ENCODE peak calls at places on chromosomes 1 and 21, in four cellular contexts. D is T47D; P is stimulated activated CD8-positive, alpha-beta memory T cell treated with anti-CD3 and anti-CD28 coated beads, Interleukin-15, amount 100 ng/mL, for 4 hours; O is NCI-H1092. Z is an unnamed sample.

GRCh38 chr1:156889802-156890585 is 3.5 kb upstream of the PEAR1 start:
- DNase-seq in D (peak; percentile 85), P (no peak), O (peak; percentile 73), Z (peak; percentile 89)

GRCh38 chr1:30511106-30511505 is 212.3 kb downstream of the MATN1 start:
- DNase-seq in D (no peak), P (no peak), O (no peak), Z (no peak)

GRCh38 chr21:41725421-41726021 is 41.3 kb downstream of the RIPK4 start:
- DNase-seq in D (no peak), P (no peak), O (no peak), Z (no peak)

GRCh38 chr1:201633297-201633696 is 94.4 kb downstream of the NAV1 start:
- DNase-seq in D (no peak), P (no peak), O (no peak), Z (no peak)

GRCh38 chr21:37195078-37195477 is 72.1 kb downstream of the VPS26C start:
- DNase-seq in D (no peak), P (no peak), O (no peak), Z (no peak)

GRCh38 chr1:143698016-143698415 is 273.8 kb downstream of the FAM72C start:
- DNase-seq in D (no peak), P (no peak), O (no peak), Z (no peak)

GRCh38 chr1:61392417-61393242 is 310.3 kb downstream of the NFIA start:
- DNase-seq in D (no peak), P (no peak), O (no peak), Z (no peak)

GRCh38 chr1:17200756-17201155 is 4.2 kb upstream of the PADI1 start:
- DNase-seq in D (no peak), P (no peak), O (no peak), Z (no peak)

GRCh38 chr1:210456731-210457130 is 128.0 kb downstream of the HHAT start:
- DNase-seq in D (no peak), P (no peak), O (no peak), Z (no peak)

GRCh38 chr1:219188331-219188803 is 14.7 kb downstream of the LYPLAL1 start:
- DNase-seq in D (no peak), P (no peak), O (no peak), Z (no peak)

GRCh38 chr1:248748211-248748610 is 7.3 kb downstream of the LYPD8 start:
- DNase-seq in D (no peak), P (no peak), O (no peak), Z (no peak)

Z was measured in cardiac fibroblast.